ENCODE peak calls at places on chromosomes 11 and 22, in nine cellular contexts. Y is AG04450; V is activated T-helper 1 cell treated with Interleukin-2 at 50 U/mL for 16 hours; I is NCI-H2081; U is A673; P is NCI-H1930; Z is AG09309; H is progenitor cell of endocrine pancreas; S is activated T-cell treated with anti-CD3 and anti-CD28 coated beads, Interleukin-2, amount 50 U/mL, for 24 hours. X is an unnamed sample.

GRCh38 chr22:49202226-49202625 is 625.4 kb downstream of the BRD1 start:
- DNase-seq in Y (no peak), V (no peak), I (no peak), U (no peak), P (no peak), Z (no peak), H (peak; percentile 5), S (peak; percentile 5), X (no peak)

GRCh38 chr11:130216591-130217132 is 57.1 kb downstream of the ST14 start:
- DNase-seq in Y (no peak), V (no peak), I (no peak), U (no peak), P (no peak), Z (no peak), H (no peak), S (no peak), X (no peak)

GRCh38 chr22:19903031-19903430 is 38.5 kb upstream of the COMT start:
- DNase-seq in Y (no peak), V (no peak), I (no peak), U (no peak), P (no peak), Z (no peak), H (no peak), S (no peak), X (no peak)

GRCh38 chr22:26800858-26801257 is 143.5 kb downstream of the MIAT start:
- DNase-seq in Y (peak; percentile 24), V (no peak), I (no peak), U (no peak), P (no peak), Z (no peak), H (peak; percentile 15), S (no peak), X (no peak)

GRCh38 chr11:69122642-69123431 is 32.9 kb upstream of the SMIM38 start:
- DNase-seq in Y (peak; percentile 33), V (peak; percentile 16), I (no peak), U (peak; percentile 72), P (no peak), Z (no peak), H (peak; percentile 70), S (peak; percentile 81), X (peak; percentile 16)

GRCh38 chr11:68996376-68997123 is 15.8 kb upstream of the MRGPRD start:
- DNase-seq in Y (no peak), V (no peak), I (no peak), U (no peak), P (no peak), Z (no peak), H (no peak), S (no peak), X (no peak)

GRCh38 chr11:84628871-84629625 is 998.1 kb downstream of the DLG2 start:
- DNase-seq in Y (no peak), V (no peak), I (no peak), U (peak; percentile 39), P (no peak), Z (no peak), H (no peak), S (no peak), X (no peak)

GRCh38 chr22:19183216-19183615 is 4.7 kb upstream of the SLC25A1 start:
- DNase-seq in Y (no peak), V (no peak), I (no peak), U (no peak), P (no peak), Z (no peak), H (no peak), S (no peak), X (no peak)

GRCh38 chr11:27390318-27390958 is 27.4 kb upstream of the CCDC34 start:
- DNase-seq in Y (no peak), V (no peak), I (no peak), U (no peak), P (no peak), Z (no peak), H (no peak), S (no peak), X (no peak)

GRCh38 chr11:79971255-79971654 is 530.4 kb upstream of the TENM4 start:
- DNase-seq in Y (no peak), V (no peak), I (no peak), U (no peak), P (no peak), Z (no peak), H (no peak), S (no peak), X (no peak)

GRCh38 chr22:19398206-19398605 is 33.3 kb downstream of the HIRA start:
- DNase-seq in Y (no peak), V (no peak), I (no peak), U (no peak), P (no peak), Z (no peak), H (no peak), S (no peak), X (no peak)

GRCh38 chr22:48761546-48761945 is 1066.1 kb downstream of the BRD1 start:
- DNase-seq in Y (no peak), V (no peak), I (no peak), U (no peak), P (no peak), Z (no peak), H (peak; percentile 2), S (no peak), X (no peak)

GRCh38 chr22:49884075-49884474 is 30.4 kb downstream of the ZBED4 start:
- DNase-seq in Y (no peak), V (no peak), I (no peak), U (no peak), P (no peak), Z (no peak), H (no peak), S (no peak), X (no peak)

GRCh38 chr11:45853616-45854219 is 6.4 kb downstream of the CRY2 start:
- DNase-seq in Y (no peak), V (no peak), I (no peak), U (no peak), P (no peak), Z (no peak), H (no peak), S (no peak), X (no peak)